ENCODE peak calls at places on chromosome 16, in eight cellular contexts. S is ascending aorta, Z is ovary, W is DND-41, G is upper lobe of right lung, T is pancreas, C is gastrocnemius medialis, U is cardiac muscle cell. X is an unnamed sample.

GRCh38 chr16:31695667-31696066 is 168.0 kb downstream of the AHSP start:
- DNase-seq in S (no peak), Z (no peak), W (peak; percentile 75), G (no peak), T (no peak), C (no peak), U (no peak), X (no peak)

GRCh38 chr16:81094771-81095251 is 1.4 kb downstream of the GCSH start:
- DNase-seq in S (no peak), Z (peak; percentile 38), W (no peak), G (no peak), T (no peak), C (no peak), U (no peak), X (no peak)

GRCh38 chr16:53098526-53099317 is 43.9 kb downstream of the CHD9 start:
- DNase-seq in S (peak; percentile 95), Z (peak; percentile 86), W (peak; percentile 84), G (peak; percentile 86), T (peak; percentile 63), C (peak; percentile 97), U (peak; percentile 22), X (peak; percentile 90)

GRCh38 chr16:57304169-57305061 is 19.9 kb upstream of the PLLP start:
- DNase-seq in S (peak; percentile 96), Z (no peak), W (no peak), G (peak; percentile 71), T (peak; percentile 64), C (peak; percentile 26), U (peak; percentile 19), X (no peak)

GRCh38 chr16:14364386-14365199 is 265.5 kb downstream of the PARN start:
- DNase-seq in S (no peak), Z (no peak), W (no peak), G (peak; percentile 73), T (no peak), C (no peak), U (no peak), X (no peak)

GRCh38 chr16:84979516-84979915 is 31.8 kb downstream of the ZDHHC7 start:
- DNase-seq in S (no peak), Z (no peak), W (no peak), G (no peak), T (no peak), C (no peak), U (no peak), X (no peak)

GRCh38 chr16:54774768-54775167 is 155.9 kb upstream of the IRX5 start:
- DNase-seq in S (no peak), Z (no peak), W (no peak), G (no peak), T (no peak), C (no peak), U (no peak), X (no peak)

GRCh38 chr16:46428108-46429061 is 192.8 kb downstream of the SHCBP1 start:
- DNase-seq in S (no peak), Z (no peak), W (no peak), G (no peak), T (no peak), C (no peak), U (no peak), X (peak; percentile 52)

GRCh38 chr16:87874639-87875472 is 5.5 kb upstream of the SLC7A5 start:
- DNase-seq in S (no peak), Z (no peak), W (peak; percentile 46), G (no peak), T (no peak), C (no peak), U (no peak), X (no peak)

GRCh38 chr16:62404857-62405611 is 368.8 kb upstream of the CDH8 start:
- DNase-seq in S (no peak), Z (no peak), W (no peak), G (no peak), T (no peak), C (no peak), U (no peak), X (no peak)

GRCh38 chr16:83420206-83420760 is 387.5 kb upstream of the HSBP1 start:
- DNase-seq in S (no peak), Z (no peak), W (peak; percentile 6), G (no peak), T (no peak), C (no peak), U (peak; percentile 87), X (no peak)

GRCh38 chr16:86994651-86995171 is 322.5 kb downstream of the C16orf95 start:
- DNase-seq in S (no peak), Z (no peak), W (no peak), G (no peak), T (no peak), C (no peak), U (no peak), X (no peak)

GRCh38 chr16:81511371-81511770 is 66.8 kb downstream of the CMIP start:
- DNase-seq in S (no peak), Z (no peak), W (no peak), G (no peak), T (no peak), C (no peak), U (no peak), X (no peak)

GRCh38 chr16:17723735-17724134 is 253.0 kb upstream of the XYLT1 start:
- DNase-seq in S (no peak), Z (no peak), W (no peak), G (no peak), T (no peak), C (no peak), U (no peak), X (no peak)

GRCh38 chr16:49354991-49355390 is 18.6 kb upstream of the C16orf78 start:
- DNase-seq in S (no peak), Z (no peak), W (no peak), G (no peak), T (no peak), C (no peak), U (no peak), X (no peak)

GRCh38 chr16:49353650-49354049 is 20.0 kb upstream of the C16orf78 start:
- DNase-seq in S (no peak), Z (no peak), W (no peak), G (no peak), T (no peak), C (no peak), U (no peak), X (no peak)

GRCh38 chr16:49354101-49354500 is 19.5 kb upstream of the C16orf78 start:
- DNase-seq in S (no peak), Z (no peak), W (no peak), G (no peak), T (no peak), C (no peak), U (no peak), X (no peak)

GRCh38 chr16:49351119-49351518 is 22.5 kb upstream of the C16orf78 start:
- DNase-seq in S (no peak), Z (no peak), W (peak; percentile 23), G (no peak), T (no peak), C (no peak), U (peak; percentile 48), X (no peak)

DNA sequence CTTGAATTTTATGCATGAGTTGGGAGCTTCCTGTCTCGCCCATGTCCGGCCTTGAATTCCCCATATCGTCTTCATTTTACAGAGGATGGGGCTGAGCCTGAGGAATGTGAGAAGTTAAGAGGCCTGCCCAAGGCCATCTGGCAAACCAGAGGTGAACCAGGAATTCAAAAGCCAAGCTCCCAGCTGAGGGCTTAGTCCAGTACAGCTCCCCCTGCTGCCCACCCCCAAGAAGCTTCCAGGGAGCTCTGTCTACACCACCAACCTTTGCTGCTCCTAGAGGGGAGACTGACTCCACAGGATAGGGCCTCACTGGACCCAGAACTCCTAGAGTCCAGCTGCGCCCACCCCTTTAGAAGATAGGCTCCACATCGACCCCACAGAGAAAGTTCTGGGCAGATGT is 20.7 kb upstream of the C16orf78 start:
- DNase-seq in S (no peak), Z (no peak), W (no peak), G (no peak), T (no peak), C (no peak), U (peak; percentile 57), X (no peak)
- TF ChIP-seq CTCF in S (no peak), Z (no peak), W (peak; percentile 53), G (no peak), T (no peak), C (no peak), U (peak; percentile 24), X (no peak)

DNA sequence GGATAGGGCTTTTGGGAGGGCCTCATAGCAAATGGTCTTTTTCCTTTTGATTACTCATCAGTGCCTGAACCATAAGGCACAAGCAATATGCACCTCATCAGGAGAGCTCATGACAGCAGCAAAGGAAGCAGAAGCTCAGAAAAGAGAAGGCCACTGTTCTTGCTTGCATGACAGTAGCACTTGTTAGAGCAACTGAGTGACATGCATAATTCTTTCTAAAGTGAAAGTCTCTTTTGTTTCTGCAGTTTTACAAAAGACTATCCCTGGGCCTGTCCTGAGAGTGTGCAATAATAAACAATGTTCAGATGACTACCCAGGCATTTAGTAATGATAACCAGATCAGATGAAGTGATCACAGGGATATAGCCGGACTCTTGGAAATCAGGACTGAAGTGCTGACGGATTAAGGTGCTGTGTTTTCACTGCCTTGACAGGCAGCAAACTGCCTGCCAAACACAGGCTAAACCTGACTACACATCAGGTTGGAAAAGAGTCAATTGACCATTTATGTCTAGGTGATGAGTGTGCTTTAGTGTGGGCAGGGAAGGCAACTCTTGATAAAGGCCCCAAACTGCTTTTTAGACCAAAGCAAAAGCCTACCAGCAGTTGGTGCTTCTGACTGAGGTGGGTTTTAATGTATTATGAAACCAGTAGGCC is 1860.3 kb downstream of the TP53TG3F start:
- DNase-seq in S (no peak), Z (no peak), W (no peak), G (no peak), T (no peak), C (no peak), U (no peak), X (no peak)
- H3K9me3 ChIP-seq in S (no peaks in the 10 kb centered on the region), Z (no peaks in the 10 kb centered on the region), W (peaks cover 3% of the 10 kb centered on the region), G (no peaks in the 10 kb centered on the region), T (no peaks in the 10 kb centered on the region), C (no peaks in the 10 kb centered on the region), U (peaks cover 4% of the 10 kb centered on the region), X (no peaks in the 10 kb centered on the region)

DNA sequence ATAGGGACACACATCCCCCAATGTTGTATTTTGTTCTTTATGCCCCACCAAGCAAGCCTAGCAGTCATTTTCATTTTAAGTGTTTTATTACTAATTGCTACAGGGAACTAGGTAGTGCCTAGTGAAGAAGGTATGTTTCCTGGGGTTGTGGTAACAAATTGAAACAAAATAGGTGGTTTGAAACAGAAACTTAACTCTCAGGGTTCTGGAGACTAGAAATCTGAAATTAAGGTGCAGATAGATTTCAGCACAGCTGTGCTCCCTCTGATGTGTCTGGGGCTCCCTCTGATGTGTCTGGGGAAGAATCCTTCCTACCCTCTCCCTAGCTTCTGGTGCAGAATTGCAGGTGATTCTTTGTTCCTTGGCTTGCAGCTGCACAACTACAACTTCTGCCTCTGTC is 390.1 kb downstream of the ZFHX3 start:
- DNase-seq in S (no peak), Z (no peak), W (peak; percentile 56), G (no peak), T (no peak), C (no peak), U (no peak), X (no peak)
- TF ChIP-seq CTCF in S (no peak), Z (no peak), W (peak; percentile 45), G (no peak), T (no peak), C (no peak), U (no peak), X (no peak)

DNA sequence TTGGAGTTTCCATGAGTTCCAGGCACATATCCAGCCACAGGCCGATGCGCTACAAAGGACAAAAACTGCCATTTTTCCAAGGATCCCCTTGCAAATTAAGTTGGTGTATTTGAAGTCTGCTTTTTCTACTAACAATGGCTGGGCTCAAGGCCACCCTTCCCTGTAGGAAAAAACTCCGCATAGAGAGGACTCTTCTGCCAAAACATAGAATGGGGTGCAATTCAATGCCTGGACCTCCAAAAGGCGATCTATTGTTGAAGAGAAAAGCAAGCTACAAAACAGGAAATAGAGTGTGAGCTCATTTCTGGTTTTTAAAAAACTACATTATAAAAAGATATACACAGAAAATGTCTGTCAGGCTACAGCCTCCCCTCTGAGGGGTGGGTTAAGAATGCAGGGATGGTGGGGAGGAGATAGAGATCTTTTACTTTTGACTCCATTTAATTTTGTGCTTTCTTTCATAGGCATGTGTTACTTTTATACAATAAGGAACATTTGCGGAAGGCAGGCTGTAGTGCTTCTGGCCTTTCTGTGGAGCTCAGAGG is 22.9 kb upstream of the PRSS54 start:
- DNase-seq in S (no peak), Z (no peak), W (no peak), G (no peak), T (no peak), C (no peak), U (no peak), X (no peak)
- H3K9me3 ChIP-seq in S (no peaks in the 10 kb centered on the region), Z (no peaks in the 10 kb centered on the region), W (no peaks in the 10 kb centered on the region), G (no peaks in the 10 kb centered on the region), T (no peaks in the 10 kb centered on the region), C (no peaks in the 10 kb centered on the region), U (no peaks in the 10 kb centered on the region), X (no peaks in the 10 kb centered on the region)